ENCODE peak calls at places on chromosome 13, in five cellular contexts. T, U, E, Q and H are unnamed samples.

GRCh38 chr13:24148414-24149305 is 11.9 kb upstream of the SPATA13 start:
- DNase-seq in E (no peak), U (peak; percentile 99), Q (no peak), T (no peak), H (no peak)

GRCh38 chr13:88601949-88602348 is 930.8 kb downstream of the SLITRK5 start:
- DNase-seq in U (no peak), Q (no peak), T (no peak), E (no peak), H (no peak)

GRCh38 chr13:84296386-84296785 is 414.1 kb upstream of the SLITRK1 start:
- DNase-seq in Q (no peak), U (no peak), T (no peak), E (no peak), H (no peak)

GRCh38 chr13:108470921-108471320 is 158.5 kb upstream of the MYO16 start:
- DNase-seq in T (no peak), E (no peak), U (no peak), Q (no peak), H (no peak)

GRCh38 chr13:41590643-41591042 is 133.3 kb downstream of the RGCC start:
- DNase-seq in U (peak; percentile 88), T (no peak), Q (no peak), E (no peak), H (no peak)

GRCh38 chr13:95100525-95101121 is 200.6 kb downstream of the ABCC4 start:
- DNase-seq in U (peak; percentile 85), Q (peak; percentile 2), T (no peak), E (peak; percentile 5), H (no peak)

GRCh38 chr13:85019121-85019520 is 780.1 kb downstream of the SLITRK6 start:
- DNase-seq in E (no peak), Q (no peak), T (no peak), U (no peak), H (no peak)

GRCh38 chr13:58960909-58961308 is 1202.8 kb downstream of the DIAPH3 start:
- DNase-seq in T (no peak), U (peak; percentile 13), E (no peak), Q (no peak), H (no peak)

GRCh38 chr13:40125336-40125735 is 469.9 kb downstream of the COG6 start:
- DNase-seq in Q (no peak), T (no peak), E (no peak), U (no peak), H (no peak)

GRCh38 chr13:20125129-20125782 is 35.6 kb downstream of the GJA3 start:
- DNase-seq in E (no peak), Q (no peak), T (no peak), U (peak; percentile 50), H (no peak)

GRCh38 chr13:26348966-26349365 is 95.0 kb downstream of the CDK8 start:
- DNase-seq in Q (no peak), E (no peak), T (no peak), U (no peak), H (no peak)

GRCh38 chr13:35930665-35931631 is 200.2 kb downstream of the DCLK1 start:
- DNase-seq in T (no peak), E (no peak), Q (no peak), U (peak; percentile 91), H (no peak)

GRCh38 chr13:67996101-67996500 is 766.0 kb upstream of the PCDH9 start:
- DNase-seq in T (no peak), U (no peak), E (no peak), Q (no peak), H (no peak)

GRCh38 chr13:42102961-42103688 is 54.7 kb downstream of the DGKH start:
- DNase-seq in E (no peak), Q (no peak), T (no peak), U (peak; percentile 77), H (no peak)

GRCh38 chr13:43908156-43909126 is 28.7 kb downstream of the LACC1 start:
- DNase-seq in U (peak; percentile 79), Q (peak; percentile 1), T (no peak), E (peak; percentile 14), H (no peak)

GRCh38 chr13:42333613-42334328 is 61.8 kb downstream of the AKAP11 start:
- DNase-seq in T (no peak), U (peak; percentile 67), E (no peak), Q (no peak), H (peak; percentile 14)

GRCh38 chr13:57878291-57878690 is 246.7 kb downstream of the PCDH17 start:
- DNase-seq in E (no peak), Q (no peak), T (no peak), U (no peak), H (no peak)

GRCh38 chr13:51785592-51786424 is 18.2 kb downstream of the DHRS12 start:
- DNase-seq in U (no peak), T (peak; percentile 18), E (no peak), Q (no peak), H (no peak)

GRCh38 chr13:32007494-32007893 is 24.1 kb upstream of the FRY start:
- DNase-seq in E (no peak), T (no peak), U (peak; percentile 16), Q (no peak), H (no peak)

GRCh38 chr13:94369862-94370491 is 109.5 kb downstream of the DCT start:
- DNase-seq in Q (no peak), U (no peak), E (no peak), T (no peak), H (no peak)

GRCh38 chr13:72530471-72530870 is 197.0 kb downstream of the MZT1 start:
- DNase-seq in U (peak; percentile 36), T (no peak), Q (no peak), E (no peak), H (no peak)

GRCh38 chr13:95153647-95154405 is 147.4 kb downstream of the ABCC4 start:
- DNase-seq in T (no peak), Q (no peak), U (no peak), E (no peak), H (no peak)